ENCODE peak calls at places on chromosomes 16 and 17, in nine cellular contexts. One of them, this sample, is unnamed.

GRCh38 chr17:42866216-42866615 is 15.2 kb downstream of the AOC3 start:
- DNase-seq in endothelial cell: no peak
- DNase-seq in GM23338: no peak
- DNase-seq in AG04450: no peak
- DNase-seq in astrocyte of the spinal cord: no peak
- DNase-seq in osteoblast: no peak
- DNase-seq in upper lobe of right lung: no peak
- DNase-seq in mammary epithelial cell: no peak
- DNase-seq in body of pancreas: no peak
- DNase-seq in this sample: no peak

GRCh38 chr17:63930951-63931575 is 1.1 kb downstream of the CD79B start:
- DNase-seq in endothelial cell: peak; percentile 26
- DNase-seq in GM23338: peak; percentile 72
- DNase-seq in AG04450: no peak
- DNase-seq in astrocyte of the spinal cord: no peak
- DNase-seq in osteoblast: peak; percentile 83
- DNase-seq in upper lobe of right lung: peak; percentile 79
- DNase-seq in mammary epithelial cell: no peak
- DNase-seq in body of pancreas: peak; percentile 56
- DNase-seq in this sample: no peak

GRCh38 chr17:10118788-10119130 is 79.6 kb downstream of the GAS7 start:
- DNase-seq in endothelial cell: no peak
- DNase-seq in GM23338: no peak
- DNase-seq in AG04450: no peak
- DNase-seq in astrocyte of the spinal cord: no peak
- DNase-seq in osteoblast: peak; percentile 62
- DNase-seq in upper lobe of right lung: peak; percentile 50
- DNase-seq in mammary epithelial cell: no peak
- DNase-seq in body of pancreas: no peak
- DNase-seq in this sample: no peak

GRCh38 chr16:86576591-86577313 is 1.6 kb upstream of the FOXL1 start:
- DNase-seq in endothelial cell: peak; percentile 21
- DNase-seq in GM23338: peak; percentile 57
- DNase-seq in AG04450: peak; percentile 80
- DNase-seq in astrocyte of the spinal cord: no peak
- DNase-seq in osteoblast: peak; percentile 60
- DNase-seq in upper lobe of right lung: no peak
- DNase-seq in mammary epithelial cell: peak; percentile 38
- DNase-seq in body of pancreas: no peak
- DNase-seq in this sample: no peak

GRCh38 chr17:16428098-16428882 is 12.9 kb downstream of the TRPV2 start:
- DNase-seq in endothelial cell: peak; percentile 69
- DNase-seq in GM23338: peak; percentile 83
- DNase-seq in AG04450: no peak
- DNase-seq in astrocyte of the spinal cord: no peak
- DNase-seq in osteoblast: peak; percentile 66
- DNase-seq in upper lobe of right lung: peak; percentile 83
- DNase-seq in mammary epithelial cell: no peak
- DNase-seq in body of pancreas: peak; percentile 71
- DNase-seq in this sample: peak; percentile 63

GRCh38 chr17:7712111-7712771 is 5.3 kb upstream of the DNAH2 start:
- DNase-seq in endothelial cell: no peak
- DNase-seq in GM23338: peak; percentile 60
- DNase-seq in AG04450: no peak
- DNase-seq in astrocyte of the spinal cord: no peak
- DNase-seq in osteoblast: peak; percentile 45
- DNase-seq in upper lobe of right lung: no peak
- DNase-seq in mammary epithelial cell: no peak
- DNase-seq in body of pancreas: no peak
- DNase-seq in this sample: no peak

GRCh38 chr17:17495448-17496188 is 577 bp downstream of the RASD1 start:
- DNase-seq in endothelial cell: peak; percentile 31
- DNase-seq in GM23338: peak; percentile 53
- DNase-seq in AG04450: no peak
- DNase-seq in astrocyte of the spinal cord: peak; percentile 59
- DNase-seq in osteoblast: peak; percentile 92
- DNase-seq in upper lobe of right lung: peak; percentile 77
- DNase-seq in mammary epithelial cell: no peak
- DNase-seq in body of pancreas: no peak
- DNase-seq in this sample: no peak

GRCh38 chr17:77331161-77331864 is 190.5 kb downstream of the SEC14L1 start:
- DNase-seq in endothelial cell: peak; percentile 97
- DNase-seq in GM23338: peak; percentile 96
- DNase-seq in AG04450: no peak
- DNase-seq in astrocyte of the spinal cord: peak; percentile 88
- DNase-seq in osteoblast: peak; percentile 97
- DNase-seq in upper lobe of right lung: peak; percentile 95
- DNase-seq in mammary epithelial cell: peak; percentile 74
- DNase-seq in body of pancreas: peak; percentile 92
- DNase-seq in this sample: peak; percentile 97

DNA sequence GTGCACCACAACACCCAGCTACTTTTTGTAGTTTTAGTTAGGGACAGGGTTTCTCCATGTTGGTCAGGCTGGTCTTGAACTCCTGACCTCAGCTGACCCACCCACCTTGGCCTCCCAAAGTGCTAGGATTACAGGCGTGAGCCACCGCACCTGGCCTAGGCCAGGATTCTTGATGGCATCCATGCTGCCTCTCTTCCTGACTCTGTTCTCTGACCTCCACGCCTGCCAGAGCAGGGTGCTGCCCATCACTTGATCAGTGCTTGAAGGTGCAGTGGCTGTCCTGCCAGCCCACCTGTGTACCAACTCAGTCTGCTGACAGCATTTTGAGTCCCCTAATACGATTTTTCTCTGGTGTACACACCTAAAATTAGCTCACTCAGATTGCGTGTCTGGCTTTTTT is 5.8 kb downstream of the HAS3 start:
- DNase-seq in endothelial cell: no peak
- DNase-seq in GM23338: no peak
- DNase-seq in AG04450: no peak
- DNase-seq in astrocyte of the spinal cord: no peak
- DNase-seq in osteoblast: no peak
- DNase-seq in upper lobe of right lung: peak; percentile 36
- DNase-seq in mammary epithelial cell: no peak
- DNase-seq in body of pancreas: no peak
- DNase-seq in this sample: no peak
- TF ChIP-seq CTCF in endothelial cell: no peak
- TF ChIP-seq CTCF in GM23338: no peak
- TF ChIP-seq CTCF in AG04450: no peak
- TF ChIP-seq CTCF in astrocyte of the spinal cord: no peak
- TF ChIP-seq CTCF in osteoblast: no peak
- TF ChIP-seq CTCF in upper lobe of right lung: no peak
- TF ChIP-seq CTCF in mammary epithelial cell: no peak
- TF ChIP-seq CTCF in body of pancreas: no peak
- TF ChIP-seq CTCF in this sample: no peak

GRCh38 chr16:88195021-88195581 is 187.7 kb upstream of the ZNF469 start:
- DNase-seq in endothelial cell: no peak
- DNase-seq in GM23338: no peak
- DNase-seq in AG04450: no peak
- DNase-seq in astrocyte of the spinal cord: no peak
- DNase-seq in osteoblast: no peak
- DNase-seq in upper lobe of right lung: peak; percentile 42
- DNase-seq in mammary epithelial cell: no peak
- DNase-seq in body of pancreas: no peak
- DNase-seq in this sample: no peak

GRCh38 chr16:88195911-88196465 is 186.8 kb upstream of the ZNF469 start:
- DNase-seq in endothelial cell: no peak
- DNase-seq in GM23338: no peak
- DNase-seq in AG04450: no peak
- DNase-seq in astrocyte of the spinal cord: no peak
- DNase-seq in osteoblast: no peak
- DNase-seq in upper lobe of right lung: peak; percentile 42
- DNase-seq in mammary epithelial cell: no peak
- DNase-seq in body of pancreas: no peak
- DNase-seq in this sample: no peak

GRCh38 chr16:88192601-88193000 is 190.2 kb upstream of the ZNF469 start:
- DNase-seq in endothelial cell: no peak
- DNase-seq in GM23338: no peak
- DNase-seq in AG04450: no peak
- DNase-seq in astrocyte of the spinal cord: no peak
- DNase-seq in osteoblast: no peak
- DNase-seq in upper lobe of right lung: peak; percentile 11
- DNase-seq in mammary epithelial cell: no peak
- DNase-seq in body of pancreas: no peak
- DNase-seq in this sample: no peak

GRCh38 chr16:88196471-88197400 is 186.0 kb upstream of the ZNF469 start:
- DNase-seq in endothelial cell: no peak
- DNase-seq in GM23338: no peak
- DNase-seq in AG04450: no peak
- DNase-seq in astrocyte of the spinal cord: no peak
- DNase-seq in osteoblast: peak; percentile 71
- DNase-seq in upper lobe of right lung: peak; percentile 44
- DNase-seq in mammary epithelial cell: no peak
- DNase-seq in body of pancreas: no peak
- DNase-seq in this sample: no peak

GRCh38 chr16:88194397-88195020 is 188.2 kb upstream of the ZNF469 start:
- DNase-seq in endothelial cell: no peak
- DNase-seq in GM23338: peak; percentile 10
- DNase-seq in AG04450: no peak
- DNase-seq in astrocyte of the spinal cord: peak; percentile 51
- DNase-seq in osteoblast: no peak
- DNase-seq in upper lobe of right lung: peak; percentile 62
- DNase-seq in mammary epithelial cell: no peak
- DNase-seq in body of pancreas: peak; percentile 42
- DNase-seq in this sample: no peak
- TF ChIP-seq CTCF in endothelial cell: no peak
- TF ChIP-seq CTCF in GM23338: no peak
- TF ChIP-seq CTCF in AG04450: no peak
- TF ChIP-seq CTCF in astrocyte of the spinal cord: no peak
- TF ChIP-seq CTCF in osteoblast: no peak
- TF ChIP-seq CTCF in upper lobe of right lung: no peak
- TF ChIP-seq CTCF in mammary epithelial cell: no peak
- TF ChIP-seq CTCF in body of pancreas: no peak
- TF ChIP-seq CTCF in this sample: no peak

GRCh38 chr17:68325961-68326360 is 34.7 kb downstream of the ARSG start:
- DNase-seq in endothelial cell: no peak
- DNase-seq in GM23338: no peak
- DNase-seq in AG04450: no peak
- DNase-seq in astrocyte of the spinal cord: no peak
- DNase-seq in osteoblast: no peak
- DNase-seq in upper lobe of right lung: no peak
- DNase-seq in mammary epithelial cell: no peak
- DNase-seq in body of pancreas: no peak
- DNase-seq in this sample: no peak

GRCh38 chr17:68324114-68324513 is 32.8 kb downstream of the ARSG start:
- DNase-seq in endothelial cell: no peak
- DNase-seq in GM23338: no peak
- DNase-seq in AG04450: no peak
- DNase-seq in astrocyte of the spinal cord: no peak
- DNase-seq in osteoblast: no peak
- DNase-seq in upper lobe of right lung: no peak
- DNase-seq in mammary epithelial cell: no peak
- DNase-seq in body of pancreas: no peak
- DNase-seq in this sample: no peak

GRCh38 chr17:68326681-68327080 is 35.4 kb downstream of the ARSG start:
- DNase-seq in endothelial cell: no peak
- DNase-seq in GM23338: no peak
- DNase-seq in AG04450: no peak
- DNase-seq in astrocyte of the spinal cord: no peak
- DNase-seq in osteoblast: peak; percentile 67
- DNase-seq in upper lobe of right lung: no peak
- DNase-seq in mammary epithelial cell: peak; percentile 42
- DNase-seq in body of pancreas: no peak
- DNase-seq in this sample: no peak

GRCh38 chr17:68322630-68323029 is 31.3 kb downstream of the ARSG start:
- DNase-seq in endothelial cell: no peak
- DNase-seq in GM23338: no peak
- DNase-seq in AG04450: no peak
- DNase-seq in astrocyte of the spinal cord: no peak
- DNase-seq in osteoblast: no peak
- DNase-seq in upper lobe of right lung: no peak
- DNase-seq in mammary epithelial cell: no peak
- DNase-seq in body of pancreas: no peak
- DNase-seq in this sample: no peak

GRCh38 chr17:68324654-68325336 is 33.5 kb downstream of the ARSG start:
- DNase-seq in endothelial cell: no peak
- DNase-seq in GM23338: no peak
- DNase-seq in AG04450: no peak
- DNase-seq in astrocyte of the spinal cord: no peak
- DNase-seq in osteoblast: no peak
- DNase-seq in upper lobe of right lung: no peak
- DNase-seq in mammary epithelial cell: no peak
- DNase-seq in body of pancreas: no peak
- DNase-seq in this sample: no peak
- TF ChIP-seq CTCF in endothelial cell: no peak
- TF ChIP-seq CTCF in GM23338: no peak
- TF ChIP-seq CTCF in AG04450: no peak
- TF ChIP-seq CTCF in astrocyte of the spinal cord: no peak
- TF ChIP-seq CTCF in osteoblast: no peak
- TF ChIP-seq CTCF in upper lobe of right lung: no peak
- TF ChIP-seq CTCF in mammary epithelial cell: no peak
- TF ChIP-seq CTCF in body of pancreas: no peak
- TF ChIP-seq CTCF in this sample: no peak

GRCh38 chr17:72476134-72476533 is 355.3 kb downstream of the SOX9 start:
- DNase-seq in endothelial cell: no peak
- DNase-seq in GM23338: no peak
- DNase-seq in AG04450: no peak
- DNase-seq in astrocyte of the spinal cord: no peak
- DNase-seq in osteoblast: no peak
- DNase-seq in upper lobe of right lung: no peak
- DNase-seq in mammary epithelial cell: no peak
- DNase-seq in body of pancreas: peak; percentile 38
- DNase-seq in this sample: no peak

GRCh38 chr17:72476575-72476986 is 355.8 kb downstream of the SOX9 start:
- DNase-seq in endothelial cell: no peak
- DNase-seq in GM23338: peak; percentile 94
- DNase-seq in AG04450: no peak
- DNase-seq in astrocyte of the spinal cord: no peak
- DNase-seq in osteoblast: no peak
- DNase-seq in upper lobe of right lung: no peak
- DNase-seq in mammary epithelial cell: no peak
- DNase-seq in body of pancreas: peak; percentile 55
- DNase-seq in this sample: no peak

GRCh38 chr17:72474740-72475477 is 354.1 kb downstream of the SOX9 start:
- DNase-seq in endothelial cell: no peak
- DNase-seq in GM23338: peak; percentile 36
- DNase-seq in AG04450: no peak
- DNase-seq in astrocyte of the spinal cord: no peak
- DNase-seq in osteoblast: no peak
- DNase-seq in upper lobe of right lung: no peak
- DNase-seq in mammary epithelial cell: peak; percentile 53
- DNase-seq in body of pancreas: peak; percentile 81
- DNase-seq in this sample: no peak

GRCh38 chr17:72479113-72479512 is 358.3 kb downstream of the SOX9 start:
- DNase-seq in endothelial cell: no peak
- DNase-seq in GM23338: peak; percentile 29
- DNase-seq in AG04450: no peak
- DNase-seq in astrocyte of the spinal cord: no peak
- DNase-seq in osteoblast: no peak
- DNase-seq in upper lobe of right lung: no peak
- DNase-seq in mammary epithelial cell: no peak
- DNase-seq in body of pancreas: peak; percentile 53
- DNase-seq in this sample: no peak

DNA sequence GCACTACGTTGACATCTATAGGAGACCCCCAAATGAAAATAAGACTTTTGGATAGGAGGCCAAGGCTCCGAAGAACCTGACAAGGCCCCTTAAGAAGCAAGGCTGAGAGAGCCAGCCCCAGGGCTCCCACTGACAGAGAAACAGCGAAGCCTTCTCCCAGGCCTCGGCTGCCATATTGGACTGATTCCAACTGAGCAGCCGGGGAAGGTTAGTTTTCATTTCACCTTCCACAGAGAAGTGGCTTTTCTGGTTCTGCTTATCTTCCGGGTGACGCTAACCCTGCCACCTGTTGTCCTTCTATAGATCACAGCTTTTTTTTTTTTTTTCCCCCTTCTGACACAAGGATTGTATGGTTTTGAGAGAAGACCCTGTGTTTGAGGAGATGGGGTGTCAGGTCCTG is 356.7 kb downstream of the SOX9 start:
- DNase-seq in endothelial cell: no peak
- DNase-seq in GM23338: no peak
- DNase-seq in AG04450: no peak
- DNase-seq in astrocyte of the spinal cord: no peak
- DNase-seq in osteoblast: no peak
- DNase-seq in upper lobe of right lung: no peak
- DNase-seq in mammary epithelial cell: no peak
- DNase-seq in body of pancreas: peak; percentile 91
- DNase-seq in this sample: no peak
- TF ChIP-seq CTCF in endothelial cell: no peak
- TF ChIP-seq CTCF in GM23338: no peak
- TF ChIP-seq CTCF in AG04450: no peak
- TF ChIP-seq CTCF in astrocyte of the spinal cord: no peak
- TF ChIP-seq CTCF in osteoblast: no peak
- TF ChIP-seq CTCF in upper lobe of right lung: no peak
- TF ChIP-seq CTCF in mammary epithelial cell: no peak
- TF ChIP-seq CTCF in body of pancreas: no peak
- TF ChIP-seq CTCF in this sample: no peak

This sample was measured in D721Med.